ENCODE peak calls at places on chromosomes 4 and X, in nine cellular contexts. F is OCI-LY7, R is left lung, T is tibial artery, B is iPS DF 6.9, O is mesenchymal stem cell, D is breast epithelium, M is aorta, E is kidney. G is an unnamed sample. For H3K9me3, the result is how much of the 10 kb centered on the place peaks cover.

GRCh38 chrX:65644621-65645287 is 22.7 kb upstream of the MSN start:
- DNase-seq in F (no peak), R (peak), T (peak), B (no peak), O (peak), D (peak), M (peak), E (peak), G (peak)

GRCh38 chr4:173211838-173212237 is 43.2 kb downstream of the GALNT7 start:
- DNase-seq in F (no peak), R (no peak), T (no peak), B (no peak), O (peak), D (no peak), M (no peak), E (no peak), G (no peak)

GRCh38 chr4:54363037-54363436 is 133.9 kb downstream of the PDGFRA start:
- DNase-seq in F (no peak), R (no peak), T (no peak), B (no peak), O (no peak), D (no peak), M (no peak), E (no peak), G (no peak)

GRCh38 chr4:8546766-8547107 is 33.5 kb upstream of the GPR78 start:
- DNase-seq in F (no peak), R (no peak), T (peak), B (no peak), O (no peak), D (no peak), M (no peak), E (peak), G (no peak)

GRCh38 chr4:94507281-94507680 is 55.5 kb downstream of the PDLIM5 start:
- DNase-seq in F (no peak), R (no peak), T (no peak), B (no peak), O (no peak), D (no peak), M (no peak), E (no peak), G (no peak)

GRCh38 chr4:159389756-159390155 is 286.9 kb downstream of the RAPGEF2 start:
- DNase-seq in F (no peak), R (no peak), T (no peak), B (no peak), O (no peak), D (no peak), M (no peak), E (peak), G (no peak)

GRCh38 chr4:23268072-23268771 is 575.5 kb downstream of the GBA3 start:
- DNase-seq in F (no peak), R (no peak), T (no peak), B (no peak), O (no peak), D (no peak), M (no peak), E (no peak), G (no peak)

GRCh38 chr4:3461515-3462291 is 1.4 kb upstream of the DOK7 start:
- DNase-seq in F (no peak), R (peak), T (no peak), B (no peak), O (no peak), D (peak), M (peak), E (peak), G (no peak)

GRCh38 chr4:177008836-177009501 is 216.2 kb upstream of the VEGFC start:
- DNase-seq in F (no peak), R (no peak), T (no peak), B (no peak), O (no peak), D (no peak), M (no peak), E (no peak), G (no peak)

GRCh38 chr4:109994415-109994827 is 81.7 kb downstream of the EGF start:
- DNase-seq in F (peak), R (no peak), T (no peak), B (no peak), O (no peak), D (no peak), M (no peak), E (no peak), G (no peak)

GRCh38 chrX:69139516-69139915 is 25.7 kb downstream of the PJA1 start:
- DNase-seq in F (no peak), R (no peak), T (no peak), B (no peak), O (no peak), D (no peak), M (no peak), E (peak), G (no peak)

GRCh38 chr4:156620786-156621185 is 350.8 kb downstream of the PDGFC start:
- DNase-seq in F (no peak), R (no peak), T (no peak), B (no peak), O (no peak), D (no peak), M (no peak), E (no peak), G (no peak)

GRCh38 chrX:19670854-19671620 is 155.7 kb upstream of the MAP3K15 start:
- DNase-seq in F (no peak), R (no peak), T (no peak), B (no peak), O (peak), D (no peak), M (peak), E (peak), G (no peak)

GRCh38 chr4:62835579-62835978 is 1573.7 kb downstream of the TECRL start:
- DNase-seq in F (no peak), R (no peak), T (no peak), B (no peak), O (no peak), D (no peak), M (no peak), E (no peak), G (no peak)

GRCh38 chr4:140092094-140092820 is 61.7 kb downstream of the MAML3 start:
- DNase-seq in F (no peak), R (no peak), T (no peak), B (peak), O (peak), D (peak), M (no peak), E (peak), G (no peak)

GRCh38 chr4:145886871-145887240 is 51.8 kb downstream of the ZNF827 start:
- DNase-seq in F (peak), R (no peak), T (no peak), B (no peak), O (no peak), D (no peak), M (no peak), E (no peak), G (no peak)

GRCh38 chr4:82560853-82561744 is 689 bp downstream of the TMEM150C start:
- DNase-seq in F (no peak), R (no peak), T (no peak), B (no peak), O (no peak), D (no peak), M (no peak), E (peak), G (no peak)

GRCh38 chr4:141458501-141458900 is 177.9 kb upstream of the IL15 start:
- DNase-seq in F (no peak), R (no peak), T (no peak), B (no peak), O (no peak), D (no peak), M (no peak), E (no peak), G (no peak)

GRCh38 chr4:42656986-42657792 is at the start of gene ATP8A1:
- DNase-seq in F (peak), R (peak), T (peak), B (peak), O (peak), D (peak), M (peak), E (peak), G (peak)

GRCh38 chr4:156505341-156505955 is 466.2 kb downstream of the PDGFC start:
- DNase-seq in F (no peak), R (no peak), T (no peak), B (no peak), O (peak), D (no peak), M (no peak), E (no peak), G (no peak)

GRCh38 chr4:39118034-39118658 is 56.1 kb downstream of the KLHL5 start:
- DNase-seq in F (no peak), R (no peak), T (no peak), B (no peak), O (no peak), D (no peak), M (no peak), E (no peak), G (no peak)

GRCh38 chrX:118773782-118774181 is 46.4 kb downstream of the IL13RA1 start:
- DNase-seq in F (no peak), R (no peak), T (no peak), B (no peak), O (no peak), D (no peak), M (no peak), E (no peak), G (no peak)

GRCh38 chr4:176492648-176493302 is 173.0 kb downstream of the SPCS3 start:
- DNase-seq in F (no peak), R (no peak), T (no peak), B (no peak), O (peak), D (no peak), M (no peak), E (no peak), G (no peak)

GRCh38 chr4:147825451-147826287 is 93.8 kb downstream of the ARHGAP10 start:
- DNase-seq in F (no peak), R (no peak), T (no peak), B (no peak), O (no peak), D (no peak), M (no peak), E (no peak), G (no peak)

GRCh38 chr4:16198271-16198670 is 28.0 kb downstream of the TAPT1 start:
- DNase-seq in F (no peak), R (no peak), T (no peak), B (no peak), O (no peak), D (no peak), M (no peak), E (no peak), G (no peak)

GRCh38 chr4:89509708-89510269 is 202.2 kb upstream of the GPRIN3 start:
- DNase-seq in F (no peak), R (no peak), T (no peak), B (no peak), O (no peak), D (no peak), M (no peak), E (no peak), G (no peak)

GRCh38 chr4:10336471-10336870 is 120.8 kb downstream of the ZNF518B start:
- DNase-seq in F (no peak), R (no peak), T (no peak), B (no peak), O (no peak), D (no peak), M (no peak), E (no peak), G (no peak)

GRCh38 chr4:159504634-159505033 is 401.8 kb downstream of the RAPGEF2 start:
- DNase-seq in F (no peak), R (peak), T (no peak), B (no peak), O (no peak), D (no peak), M (no peak), E (no peak), G (no peak)

GRCh38 chr4:85939595-85939994 is 420.3 kb downstream of the MAPK10 start:
- DNase-seq in F (no peak), R (no peak), T (no peak), B (no peak), O (no peak), D (no peak), M (no peak), E (no peak), G (no peak)
- H3K4me3 ChIP-seq in F (no peak), R (no peak), T (no peak), B (no peak), O (peak), D (peak), M (no peak), E (no peak), G (no peak)

GRCh38 chr4:4727536-4727935 is 131.9 kb upstream of the MSX1 start:
- DNase-seq in F (no peak), R (no peak), T (no peak), B (no peak), O (no peak), D (no peak), M (no peak), E (no peak), G (no peak)
- H3K9me3 ChIP-seq in F (under half), R (under half), T (under half), B (under half), O (under half), D (under half), M (under half), E (under half), G (under half)

DNA sequence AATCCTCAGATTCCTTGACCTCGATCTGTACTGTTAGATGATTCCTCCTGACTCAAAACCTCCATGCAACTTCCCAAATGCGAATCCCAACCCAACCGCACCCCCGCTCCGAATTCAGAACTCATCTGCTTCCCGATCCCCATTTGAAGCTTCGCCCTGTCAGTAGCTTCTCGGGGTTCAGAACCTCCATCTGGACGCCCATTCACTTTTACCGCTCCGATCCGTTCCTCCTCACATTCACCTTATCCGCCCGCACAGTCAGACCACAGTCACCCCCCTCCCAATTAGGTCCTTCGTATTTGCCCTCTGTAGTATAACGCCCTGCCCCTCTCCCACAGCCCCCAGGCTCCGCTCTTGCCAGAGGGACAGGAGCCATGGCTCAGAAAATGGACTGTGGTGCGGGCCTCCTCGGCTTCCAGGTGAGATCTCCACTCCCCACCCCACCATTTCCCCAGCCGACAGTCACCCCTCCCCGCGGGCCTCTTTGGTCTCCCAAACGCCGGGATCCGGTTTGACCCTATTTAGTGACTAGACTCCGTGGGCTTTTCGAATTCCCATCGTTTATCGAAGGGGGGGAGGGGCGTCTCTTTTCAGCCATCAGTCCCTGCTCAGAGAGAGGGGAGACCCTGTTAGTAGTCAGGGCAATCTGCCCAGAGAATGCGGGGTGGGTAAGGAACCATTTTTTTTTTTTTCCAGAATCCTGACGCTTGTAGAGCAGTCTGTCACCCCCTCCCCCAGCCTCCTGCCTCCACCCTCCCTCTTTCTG is 691 bp downstream of the MAGED1 start:
- DNase-seq in F (peak), R (no peak), T (peak), B (no peak), O (peak), D (no peak), M (no peak), E (no peak), G (no peak)
- H3K4me3 ChIP-seq in F (peak), R (peak), T (peak), B (peak), O (peak), D (peak), M (peak), E (peak), G (peak)

DNA sequence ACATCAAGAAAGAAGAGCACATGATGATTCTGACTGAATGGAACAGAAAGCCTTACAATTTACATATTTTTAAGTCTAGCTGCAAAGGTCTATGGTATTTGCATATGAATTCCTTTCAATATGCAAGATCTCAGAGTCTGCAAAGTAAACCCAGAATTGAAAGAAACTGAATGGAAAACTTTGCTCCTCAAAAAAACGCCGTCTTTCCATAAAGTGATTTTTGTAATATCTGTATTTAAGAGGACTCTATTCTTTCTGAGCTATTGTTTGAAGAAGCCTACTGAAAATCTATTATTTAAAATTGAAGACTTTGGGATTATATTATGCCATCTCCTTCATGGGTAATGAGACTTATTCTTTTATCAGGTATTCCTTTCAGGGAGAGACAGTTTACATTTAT is 1894.4 kb downstream of the STIM2 start:
- DNase-seq in F (no peak), R (no peak), T (no peak), B (no peak), O (no peak), D (no peak), M (no peak), E (no peak), G (no peak)
- H3K9me3 ChIP-seq in F (under half), R (under half), T (under half), B (under half), O (under half), D (under half), M (under half), E (under half), G (under half)

DNA sequence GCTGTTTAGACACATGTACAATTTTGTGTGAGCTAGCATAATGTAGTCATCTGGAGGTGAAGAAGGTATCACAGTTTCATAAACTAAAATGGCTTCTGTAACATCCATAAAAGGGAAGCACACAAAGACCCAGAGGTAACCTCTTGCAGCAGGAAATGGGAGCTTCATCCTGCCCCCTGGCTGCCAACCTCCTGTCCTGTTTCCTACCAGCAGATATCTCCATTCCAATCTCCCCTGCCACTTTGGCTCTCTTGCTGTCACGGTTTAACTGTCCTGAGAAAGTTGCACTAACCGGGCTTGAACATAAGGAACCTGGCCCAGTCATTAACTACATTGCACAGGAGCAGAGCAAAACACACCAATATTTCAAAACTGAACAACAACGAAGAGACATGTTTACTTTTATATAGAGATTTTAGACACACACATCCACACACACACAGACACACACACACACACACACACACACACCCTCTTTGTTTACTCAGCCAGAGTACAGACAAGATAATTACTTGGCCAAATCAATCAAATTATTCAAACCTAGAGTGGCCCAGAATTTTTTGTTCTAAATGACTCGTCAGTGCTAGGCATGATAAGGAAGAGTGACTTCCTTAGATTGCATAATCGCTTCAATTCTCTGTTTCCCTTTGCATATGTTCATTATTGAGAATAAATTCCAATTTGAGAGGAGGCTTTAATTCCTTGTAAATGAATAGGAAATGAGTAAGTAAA is 24.2 kb downstream of the MID2 start:
- DNase-seq in F (no peak), R (no peak), T (no peak), B (no peak), O (peak), D (no peak), M (no peak), E (no peak), G (no peak)
- H3K4me3 ChIP-seq in F (no peak), R (no peak), T (no peak), B (no peak), O (no peak), D (no peak), M (no peak), E (no peak), G (no peak)

GRCh38 chrX:154375156-154375504 is 696 bp upstream of the FLNA start:
- DNase-seq in F (no peak), R (no peak), T (no peak), B (no peak), O (no peak), D (no peak), M (no peak), E (no peak), G (no peak)

GRCh38 chrX:154378059-154378798 is 866 bp upstream of the EMD start:
- DNase-seq in F (peak), R (peak), T (peak), B (peak), O (no peak), D (no peak), M (peak), E (peak), G (no peak)

GRCh38 chrX:154378799-154379568 is at the start of gene EMD:
- DNase-seq in F (peak), R (peak), T (peak), B (peak), O (peak), D (peak), M (peak), E (peak), G (peak)

GRCh38 chrX:154374361-154375155 is at the start of gene FLNA:
- DNase-seq in F (no peak), R (no peak), T (peak), B (no peak), O (peak), D (no peak), M (peak), E (peak), G (no peak)

DNA sequence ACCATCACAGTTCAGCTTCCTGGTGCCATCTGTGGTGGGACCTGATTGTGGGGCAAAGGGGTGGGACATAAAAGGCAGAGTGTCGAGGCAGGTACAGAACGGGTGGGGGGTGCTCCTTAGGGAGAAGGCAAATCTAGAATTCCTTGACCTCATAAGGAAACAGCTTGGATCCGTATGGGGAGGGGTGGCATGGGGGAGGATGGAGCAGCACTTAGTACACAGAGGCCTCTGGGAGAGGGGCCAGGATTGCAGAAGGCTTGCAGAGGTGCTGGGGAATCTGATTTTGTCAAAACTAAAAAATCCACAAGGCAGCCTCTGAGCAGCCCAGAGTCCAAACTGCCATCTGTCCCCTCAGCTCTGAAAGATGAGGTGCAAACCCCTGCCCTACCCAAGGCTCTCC is 2.3 kb upstream of the EMD start:
- DNase-seq in F (no peak), R (no peak), T (peak), B (no peak), O (no peak), D (no peak), M (no peak), E (no peak), G (no peak)
- H3K9me3 ChIP-seq in F (under half), R (under half), T (under half), B (under half), O (under half), D (under half), M (under half), E (under half), G (under half)

G was measured in esophagus squamous epithelium.